ENCODE peak calls at places on chromosomes 6 and 20, in four cellular contexts. B, I, D and G are unnamed samples.

GRCh38 chr6:93419304-93420162 is at the start of gene EPHA7:
- DNase-seq in B (peak), D (peak), I (no peak), G (peak)

GRCh38 chr6:26305097-26305841 is 59.7 kb upstream of the BTN3A2 start:
- DNase-seq in I (no peak), B (no peak), D (peak), G (no peak)

GRCh38 chr6:98848539-98849210 is 14.3 kb downstream of the POU3F2 start:
- DNase-seq in B (no peak), I (no peak), D (no peak), G (no peak)

GRCh38 chr20:31838646-31839292 is 6.6 kb downstream of the FOXS1 start:
- DNase-seq in D (no peak), B (no peak), I (no peak), G (no peak)

GRCh38 chr20:50670126-50670862 is 21.0 kb downstream of the RIPOR3 start:
- DNase-seq in B (no peak), D (no peak), I (no peak), G (no peak)

GRCh38 chr20:2005831-2006426 is 12.1 kb upstream of the PDYN start:
- DNase-seq in I (no peak), B (peak), D (peak), G (no peak)

GRCh38 chr20:33211817-33212424 is 5.2 kb upstream of the BPIFA3 start:
- DNase-seq in I (no peak), D (peak), B (peak), G (peak)

GRCh38 chr6:97059473-97059872 is 134.9 kb downstream of the KLHL32 start:
- DNase-seq in B (no peak), I (peak), D (peak), G (peak)

GRCh38 chr6:131898718-131899117 is 52.5 kb downstream of the CCN2 start:
- DNase-seq in D (no peak), I (no peak), B (no peak), G (no peak)

GRCh38 chr20:20702330-20703245 is 9.9 kb downstream of the RALGAPA2 start:
- DNase-seq in D (no peak), B (no peak), I (no peak), G (no peak)

GRCh38 chr20:8172191-8172590 is 40.1 kb downstream of the PLCB1 start:
- DNase-seq in I (no peak), D (no peak), B (no peak), G (no peak)

GRCh38 chr6:163132050-163132750 is 282.3 kb upstream of the QKI start:
- DNase-seq in I (no peak), B (no peak), D (no peak), G (no peak)

GRCh38 chr20:47027042-47027441 is 132.4 kb downstream of the EYA2 start:
- DNase-seq in D (no peak), B (no peak), I (no peak), G (no peak)
- TF ChIP-seq NRF1 in D (no peak), B (no peak), I (no peak), G (no peak)

GRCh38 chr20:45221076-45221475 is at the start of gene SEMG2:
- DNase-seq in B (no peak), I (no peak), D (no peak), G (no peak)

GRCh38 chr20:45223136-45223535 is 2.0 kb downstream of the SEMG2 start:
- DNase-seq in B (no peak), D (no peak), I (no peak), G (no peak)

GRCh38 chr20:45230631-45231030 is 9.5 kb downstream of the SEMG2 start:
- DNase-seq in D (no peak), I (no peak), B (no peak), G (no peak)

GRCh38 chr20:45229264-45230056 is 8.3 kb downstream of the SEMG2 start:
- DNase-seq in I (no peak), D (peak), B (peak), G (peak)

DNA sequence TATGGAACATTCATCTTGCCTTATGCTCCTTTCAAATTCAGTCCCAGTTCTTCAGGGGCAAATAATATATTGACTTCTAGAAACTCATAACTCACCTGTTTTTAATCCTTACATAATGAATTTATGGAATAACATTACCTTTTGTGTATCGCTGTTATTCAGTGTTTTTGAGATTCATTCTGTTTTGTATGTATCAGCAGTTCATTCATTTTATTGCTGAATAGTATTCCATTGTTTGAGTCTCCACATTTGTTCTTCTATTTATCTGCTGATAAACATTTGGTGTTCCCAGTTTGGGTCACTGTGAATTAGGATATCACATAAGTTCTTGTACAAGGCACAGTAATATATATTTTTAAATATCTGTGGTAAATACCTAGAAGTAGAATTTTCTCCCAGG is 5.1 kb downstream of the SEMG2 start:
- DNase-seq in D (no peak), B (no peak), I (no peak), G (no peak)
- TF ChIP-seq NRF1 in D (no peak), B (no peak), I (no peak), G (no peak)

GRCh38 chr6:90369024-90369519 is 72.4 kb upstream of the BACH2 start:
- DNase-seq in B (peak), I (peak), D (peak), G (no peak)

GRCh38 chr6:90368001-90368400 is 71.4 kb upstream of the BACH2 start:
- DNase-seq in B (no peak), D (no peak), I (no peak), G (no peak)

GRCh38 chr6:90369651-90370050 is 73.0 kb upstream of the BACH2 start:
- DNase-seq in D (no peak), I (no peak), B (no peak), G (no peak)

GRCh38 chr6:90368601-90369000 is 72.0 kb upstream of the BACH2 start:
- DNase-seq in I (no peak), B (no peak), D (no peak), G (no peak)

DNA sequence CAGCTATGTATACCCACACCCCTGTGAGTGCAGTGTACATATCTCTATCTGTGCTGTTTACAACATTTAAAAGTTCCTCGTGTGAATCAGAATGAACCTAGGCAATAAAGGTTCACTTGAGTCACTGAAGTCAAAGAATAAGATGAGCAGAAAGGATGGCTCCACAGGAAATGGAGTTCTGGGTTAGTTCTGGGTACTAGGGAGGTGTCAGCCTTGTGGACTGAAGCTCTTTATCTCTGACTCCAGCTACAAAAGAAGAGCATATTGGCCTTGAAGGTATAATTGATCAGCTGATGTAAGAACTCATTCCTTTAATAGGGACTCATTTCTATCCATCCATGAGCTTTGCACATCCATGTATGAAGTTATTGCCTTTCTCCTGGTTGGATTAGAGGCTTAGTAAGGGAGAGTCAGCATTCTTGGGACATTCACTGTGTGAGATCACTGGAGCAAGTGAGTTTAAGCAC is 73.9 kb upstream of the BACH2 start:
- DNase-seq in D (no peak), B (no peak), I (no peak), G (no peak)
- TF ChIP-seq NRF1 in D (no peak), B (no peak), I (no peak), G (no peak)

GRCh38 chr6:158868122-158868480 is 48.9 kb upstream of the EZR start:
- DNase-seq in I (no peak), B (no peak), D (no peak), G (no peak)

GRCh38 chr6:158869010-158869603 is 49.9 kb upstream of the EZR start:
- DNase-seq in B (no peak), I (peak), D (peak), G (no peak)

GRCh38 chr6:158865769-158866168 is 46.6 kb upstream of the EZR start:
- DNase-seq in B (no peak), D (no peak), I (no peak), G (no peak)

GRCh38 chr6:158869604-158870417 is 50.6 kb upstream of the EZR start:
- DNase-seq in B (peak), D (peak), I (peak), G (peak)

DNA sequence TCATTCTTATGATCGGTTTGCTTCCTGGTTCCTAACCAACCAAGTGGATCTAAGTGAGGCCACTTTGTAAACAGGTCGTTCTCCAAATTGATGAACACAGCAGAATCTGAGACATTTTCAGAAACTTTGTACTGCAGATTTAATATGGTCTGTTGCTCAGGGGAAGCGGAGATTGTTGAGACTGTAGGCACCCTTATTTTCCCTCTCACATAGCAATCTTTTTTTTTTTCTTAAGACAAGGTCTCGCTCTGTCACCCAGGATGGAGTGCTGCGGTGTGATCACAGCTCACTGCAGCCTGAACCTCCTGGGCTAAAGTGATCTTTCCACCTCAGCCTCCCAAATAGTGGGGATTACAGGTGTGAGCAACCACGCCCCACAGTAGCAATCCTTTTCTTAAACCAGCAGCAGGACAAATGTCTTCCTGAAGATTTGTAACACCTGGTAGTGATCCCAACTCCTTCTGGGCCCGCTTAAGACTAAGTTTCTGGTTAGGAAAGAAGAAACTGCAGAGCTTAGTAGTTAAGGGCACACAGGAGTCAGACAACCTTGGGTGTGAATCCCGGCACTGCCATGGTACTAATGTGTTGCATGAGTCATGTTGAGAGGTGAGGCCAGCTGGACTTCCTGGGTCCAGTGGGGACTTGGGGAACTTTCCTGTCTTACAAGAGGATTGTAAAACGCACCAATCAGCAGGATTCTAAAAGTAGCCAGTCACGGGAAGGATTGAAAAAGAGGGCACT is 48.4 kb upstream of the EZR start:
- DNase-seq in D (no peak), B (no peak), I (no peak), G (no peak)
- TF ChIP-seq NRF1 in D (no peak), B (no peak), I (no peak), G (no peak)

GRCh38 chr20:25549172-25549865 is 36.0 kb downstream of the NINL start:
- DNase-seq in D (peak), B (no peak), I (no peak), G (no peak)

GRCh38 chr20:25552977-25553376 is 32.4 kb downstream of the NINL start:
- DNase-seq in I (no peak), D (no peak), B (no peak), G (no peak)

GRCh38 chr20:25551413-25552210 is 33.7 kb downstream of the NINL start:
- DNase-seq in B (no peak), I (no peak), D (no peak), G (no peak)

GRCh38 chr20:25549866-25550477 is 35.4 kb downstream of the NINL start:
- DNase-seq in B (no peak), I (no peak), D (no peak), G (no peak)

DNA sequence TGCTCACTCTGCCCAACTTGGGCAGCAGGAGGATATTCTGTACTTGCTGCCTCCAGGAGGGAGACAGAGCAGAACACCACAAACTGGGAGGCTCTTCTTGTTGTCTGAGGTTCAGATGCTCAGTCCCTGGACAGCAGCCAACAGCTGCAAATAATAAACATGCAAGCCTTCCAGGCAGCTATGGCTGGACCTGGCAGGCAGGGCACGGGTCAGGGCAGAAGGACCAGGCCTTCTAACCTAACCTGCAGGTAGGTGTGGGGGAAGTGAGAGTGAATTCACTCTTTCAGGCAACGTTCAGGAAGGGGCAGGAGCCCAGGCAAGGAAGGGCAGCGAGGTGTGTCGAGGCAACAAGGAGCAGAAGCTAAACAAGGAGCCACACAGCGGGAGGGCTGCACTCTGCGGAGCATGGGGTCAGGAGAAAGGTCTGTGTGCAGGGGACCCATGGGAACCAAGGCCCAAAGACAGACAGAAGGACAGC is 31.5 kb downstream of the NINL start:
- DNase-seq in D (no peak), I (no peak), B (no peak), G (peak)
- TF ChIP-seq NRF1 in D (no peak), I (no peak), B (no peak), G (no peak)

GRCh38 chr6:156098858-156099257 is 643.2 kb upstream of the NOX3 start:
- DNase-seq in I (no peak), B (no peak), D (no peak), G (no peak)

GRCh38 chr6:156107514-156108150 is 652.0 kb upstream of the NOX3 start:
- DNase-seq in D (no peak), I (no peak), B (no peak), G (no peak)

GRCh38 chr6:156102129-156102528 is 646.5 kb upstream of the NOX3 start:
- DNase-seq in B (no peak), D (no peak), I (no peak), G (no peak)
- TF ChIP-seq NRF1 in B (no peak), D (no peak), I (no peak), G (no peak)